ENCODE peak calls at places on chromosomes 16 and 17, in four cellular contexts. S is HEK293T, Y is K562, V is HepG2. Z is an unnamed sample.

GRCh38 chr17:39671651-39672521 is 3.6 kb downstream of the PNMT start:
- DNase-seq in S (no peak), Y (peak), V (peak), Z (peak)

GRCh38 chr16:17989255-17989654 is 347.3 kb downstream of the NPIPA8 start:
- DNase-seq in S (no peak), Y (no peak), V (no peak), Z (no peak)

GRCh38 chr16:79334127-79334526 is 266.4 kb downstream of the MAF start:
- DNase-seq in S (peak), Y (peak), V (peak), Z (peak)

GRCh38 chr16:11233727-11234376 is 22.2 kb downstream of the SOCS1 start:
- DNase-seq in S (no peak), Y (peak), V (no peak), Z (peak)

GRCh38 chr16:54928421-54929089 is 2.1 kb upstream of the IRX5 start:
- DNase-seq in S (peak), Y (peak), V (no peak), Z (no peak)

GRCh38 chr17:56292010-56292409 is 138.7 kb downstream of the ANKFN1 start:
- DNase-seq in S (no peak), Y (no peak), V (no peak), Z (no peak)

GRCh38 chr17:76527430-76528111 is 9.9 kb downstream of the CYGB start:
- DNase-seq in S (no peak), Y (no peak), V (peak), Z (peak)

GRCh38 chr16:66886346-66886745 is 6.0 kb downstream of the PDP2 start:
- DNase-seq in S (no peak), Y (no peak), V (no peak), Z (no peak)

GRCh38 chr16:56753410-56753809 is 23.5 kb downstream of the NUP93 start:
- DNase-seq in S (no peak), Y (no peak), V (no peak), Z (no peak)

GRCh38 chr17:40515491-40516041 is 14.1 kb upstream of the TNS4 start:
- DNase-seq in S (no peak), Y (no peak), V (no peak), Z (no peak)

GRCh38 chr16:3235856-3236669 is 1.1 kb upstream of the ZNF200 start:
- DNase-seq in S (peak), Y (peak), V (no peak), Z (peak)

GRCh38 chr17:74635418-74635817 is 11.9 kb upstream of the CD300E start:
- DNase-seq in S (no peak), Y (no peak), V (no peak), Z (no peak)

GRCh38 chr16:56279132-56279531 is 87.8 kb downstream of the GNAO1 start:
- DNase-seq in S (no peak), Y (peak), V (no peak), Z (no peak)

GRCh38 chr16:88084881-88085280 is 133.6 kb downstream of the BANP start:
- DNase-seq in S (no peak), Y (no peak), V (no peak), Z (no peak)

GRCh38 chr16:88737298-88738166 is 31.2 kb downstream of the CTU2 start:
- DNase-seq in S (peak), Y (peak), V (peak), Z (peak)

GRCh38 chr17:32111141-32111771 is 31.0 kb upstream of the RHOT1 start:
- DNase-seq in S (peak), Y (peak), V (peak), Z (peak)

GRCh38 chr17:77952368-77952767 is 6.1 kb upstream of the TNRC6C start:
- DNase-seq in S (no peak), Y (no peak), V (no peak), Z (no peak)

GRCh38 chr17:5705081-5705875 is 121.0 kb upstream of the NLRP1 start:
- DNase-seq in S (peak), Y (peak), V (no peak), Z (peak)

GRCh38 chr16:67356372-67356771 is 29.8 kb downstream of the LRRC36 start:
- DNase-seq in S (no peak), Y (no peak), V (no peak), Z (no peak)

GRCh38 chr17:73952498-73953205 is 250.8 kb upstream of the RPL38 start:
- DNase-seq in S (peak), Y (peak), V (no peak), Z (peak)

GRCh38 chr16:86740817-86741799 is 162.8 kb downstream of the FOXL1 start:
- DNase-seq in S (peak), Y (no peak), V (peak), Z (no peak)

GRCh38 chr16:49854227-49855203 is 1.4 kb downstream of the ZNF423 start:
- DNase-seq in S (peak), Y (no peak), V (no peak), Z (peak)

GRCh38 chr17:42287305-42288077 is 807 bp upstream of the STAT5A start:
- DNase-seq in S (no peak), Y (peak), V (no peak), Z (no peak)

GRCh38 chr17:78471635-78472034 is 93.2 kb downstream of the PGS1 start:
- DNase-seq in S (no peak), Y (no peak), V (no peak), Z (no peak)

GRCh38 chr17:62966426-62967110 is 533 bp downstream of the TANC2 start:
- DNase-seq in S (peak), Y (peak), V (no peak), Z (peak)

GRCh38 chr16:81185416-81185815 is 53.1 kb upstream of the BCO1 start:
- DNase-seq in S (no peak), Y (no peak), V (no peak), Z (no peak)

GRCh38 chr17:16434662-16435061 is 19.3 kb downstream of the TRPV2 start:
- DNase-seq in S (no peak), Y (no peak), V (no peak), Z (peak)

GRCh38 chr17:34519286-34519685 is 60.1 kb upstream of the TMEM132E start:
- DNase-seq in S (peak), Y (peak), V (peak), Z (peak)

GRCh38 chr17:66966529-66967418 is 2.3 kb downstream of the CACNG4 start:
- DNase-seq in S (no peak), Y (no peak), V (no peak), Z (no peak)

GRCh38 chr17:13590441-13590840 is 11.3 kb downstream of the HS3ST3A1 start:
- DNase-seq in S (no peak), Y (no peak), V (no peak), Z (no peak)

GRCh38 chr16:648071-648785 is 937 bp upstream of the WDR90 start:
- DNase-seq in S (peak), Y (no peak), V (peak), Z (peak)

GRCh38 chr17:39697961-39698360 is 1.9 kb upstream of the ERBB2 start:
- DNase-seq in S (no peak), Y (no peak), V (no peak), Z (no peak)

GRCh38 chr17:64499805-64500486 is 3.1 kb upstream of the POLG2 start:
- DNase-seq in S (no peak), Y (no peak), V (no peak), Z (no peak)
- TF ChIP-seq ELF4 in S (no peak), Y (no peak), V (no peak), Z (no peak)

DNA sequence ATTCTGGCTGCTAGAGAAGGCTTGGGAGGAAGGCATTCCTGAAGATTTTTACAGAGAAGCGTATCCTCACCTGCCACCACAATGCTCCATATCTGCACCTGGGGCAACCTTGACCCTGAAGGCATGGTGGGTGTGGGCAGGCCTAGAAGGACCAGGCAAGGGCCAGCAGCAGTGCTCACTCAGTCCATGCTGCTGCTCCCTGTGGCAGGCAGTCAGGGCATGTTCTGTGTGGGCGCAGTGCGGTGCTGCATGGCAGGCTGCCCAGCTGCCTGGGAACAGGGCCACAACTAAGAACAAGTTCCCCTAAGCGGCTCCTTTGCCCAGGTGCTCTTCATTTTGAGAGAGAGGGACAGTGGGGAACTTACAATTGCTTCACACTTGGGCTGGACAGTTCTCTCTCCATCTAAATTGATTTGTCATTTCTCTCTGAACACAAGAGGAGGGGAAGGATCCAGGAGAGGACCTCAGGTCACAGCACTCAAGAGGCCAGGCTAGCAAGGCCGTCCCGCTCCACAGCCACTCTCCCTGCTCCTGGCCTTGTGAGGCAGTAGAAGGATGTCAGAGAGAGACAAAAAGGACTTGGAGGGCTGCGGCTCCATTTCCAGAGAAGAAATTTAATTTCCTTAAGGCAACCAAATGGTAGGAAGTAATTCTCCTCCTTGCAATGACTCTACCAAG is 158.8 kb downstream of the AATF start:
- DNase-seq in S (no peak), Y (no peak), V (no peak), Z (no peak)
- TF ChIP-seq ELF4 in S (no peak), Y (no peak), V (no peak), Z (no peak)

DNA sequence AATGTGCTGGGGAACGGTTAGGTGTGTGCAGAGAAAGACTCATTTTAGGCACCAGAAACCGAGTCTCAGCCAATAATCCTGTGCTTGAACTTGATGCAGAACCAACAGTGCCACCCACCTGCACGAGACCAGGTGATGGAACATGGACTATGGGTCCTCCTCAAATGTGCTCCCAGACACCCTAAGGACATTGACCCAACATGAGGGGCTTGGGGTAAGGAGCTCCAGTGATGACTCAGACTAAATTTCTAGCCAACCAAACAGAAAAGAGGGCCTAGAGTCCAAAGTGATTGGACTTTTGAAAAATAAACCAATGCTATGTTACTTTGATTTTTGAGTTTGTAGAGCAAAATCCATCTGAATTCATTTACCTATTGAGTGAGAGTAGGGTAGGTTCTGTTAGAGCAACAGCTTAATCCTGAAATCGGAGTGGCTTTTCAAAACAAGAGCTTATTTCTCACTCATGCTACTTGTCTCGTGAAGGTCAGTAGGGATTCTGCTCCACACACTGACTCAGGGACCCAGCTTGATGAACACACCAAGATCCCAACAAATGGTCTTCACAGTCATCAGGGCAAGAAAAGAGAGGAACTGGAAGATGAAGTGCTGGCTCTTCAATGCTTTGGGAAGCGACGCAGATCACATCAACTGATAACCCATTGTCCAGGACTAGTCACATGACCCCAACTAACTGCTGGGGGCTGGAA is 21.8 kb downstream of the FAM20A start:
- DNase-seq in S (no peak), Y (no peak), V (no peak), Z (no peak)
- TF ChIP-seq ELF4 in S (no peak), Y (no peak), V (no peak), Z (no peak)

GRCh38 chr16:84482001-84482891 is 22.2 kb downstream of the MEAK7 start:
- DNase-seq in S (no peak), Y (no peak), V (no peak), Z (peak)
- TF ChIP-seq ELF4 in S (no peak), Y (no peak), V (no peak), Z (no peak)

DNA sequence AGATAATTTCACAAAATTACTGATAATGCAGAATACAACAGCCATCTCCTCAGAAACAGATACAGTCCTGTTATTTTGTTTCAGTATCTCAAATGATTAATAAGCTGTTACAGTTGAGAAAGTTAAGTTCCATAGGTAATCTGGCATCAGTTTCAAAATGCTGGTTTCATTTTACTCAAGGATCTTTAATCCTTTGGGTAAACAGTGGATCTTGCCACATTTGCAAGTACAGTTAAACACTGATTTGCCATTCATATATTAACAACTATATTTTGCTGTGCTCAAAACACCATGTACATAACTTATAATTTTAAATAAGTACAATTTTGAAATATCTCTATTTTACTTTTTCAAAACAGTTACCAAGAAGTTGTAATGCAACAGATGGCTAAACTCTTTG is 31.2 kb downstream of the RPGRIP1L start:
- DNase-seq in S (no peak), Y (no peak), V (peak), Z (no peak)
- TF ChIP-seq ELF4 in S (no peak), Y (no peak), V (no peak), Z (no peak)

GRCh38 chr17:80997471-80998387 is 6.1 kb downstream of the CHMP6 start:
- DNase-seq in S (no peak), Y (no peak), V (no peak), Z (no peak)
- TF ChIP-seq ELF4 in S (no peak), Y (no peak), V (no peak), Z (no peak)

GRCh38 chr16:27670071-27670825 is 120.3 kb downstream of the KATNIP start:
- DNase-seq in S (no peak), Y (no peak), V (no peak), Z (no peak)

GRCh38 chr16:27676807-27677206 is 126.9 kb downstream of the KATNIP start:
- DNase-seq in S (no peak), Y (no peak), V (no peak), Z (no peak)

GRCh38 chr16:27677300-27677699 is 127.4 kb downstream of the KATNIP start:
- DNase-seq in S (no peak), Y (no peak), V (peak), Z (no peak)

GRCh38 chr16:27665881-27666280 is 115.9 kb downstream of the KATNIP start:
- DNase-seq in S (no peak), Y (no peak), V (no peak), Z (no peak)

DNA sequence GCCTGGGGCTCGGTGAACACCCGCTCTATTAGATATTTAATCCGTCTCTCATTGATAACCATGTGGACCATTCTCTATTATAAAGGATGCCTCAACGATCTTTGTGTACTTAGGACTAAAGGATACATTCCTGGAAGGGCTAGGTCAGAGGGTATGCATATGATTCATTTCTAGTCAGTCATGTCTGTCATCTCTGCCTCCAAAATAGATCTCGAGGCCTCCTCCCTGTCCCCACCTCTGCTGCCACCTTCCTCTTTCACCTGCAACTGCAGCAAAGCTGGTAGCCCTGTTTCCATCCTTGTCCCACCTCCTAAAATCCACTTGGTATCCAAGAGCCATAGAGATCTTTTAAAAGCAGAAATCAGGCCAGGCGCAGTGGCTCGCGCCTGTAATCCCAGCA is 121.5 kb downstream of the KATNIP start:
- DNase-seq in S (no peak), Y (peak), V (peak), Z (peak)
- TF ChIP-seq ELF4 in S (no peak), Y (no peak), V (no peak), Z (no peak)

GRCh38 chr16:83845263-83845662 is 37.5 kb downstream of the HSBP1 start:
- DNase-seq in S (no peak), Y (no peak), V (no peak), Z (no peak)
- TF ChIP-seq ELF4 in S (no peak), Y (no peak), V (no peak), Z (no peak)

GRCh38 chr17:82686366-82687324 is 11.9 kb downstream of the RAB40B start:
- DNase-seq in S (no peak), Y (no peak), V (no peak), Z (no peak)

GRCh38 chr17:82683534-82683933 is 15.0 kb downstream of the RAB40B start:
- DNase-seq in S (no peak), Y (no peak), V (no peak), Z (no peak)

GRCh38 chr17:82681547-82681946 is 17.0 kb downstream of the RAB40B start:
- DNase-seq in S (no peak), Y (no peak), V (no peak), Z (no peak)

GRCh38 chr17:82685291-82685690 is 13.2 kb downstream of the RAB40B start:
- DNase-seq in S (no peak), Y (no peak), V (no peak), Z (no peak)

GRCh38 chr17:82684207-82684903 is 14.1 kb downstream of the RAB40B start:
- DNase-seq in S (no peak), Y (no peak), V (no peak), Z (no peak)
- TF ChIP-seq ELF4 in S (no peak), Y (no peak), V (no peak), Z (no peak)

Z was measured in WTC11.